ENCODE peak calls at places on chromosomes 13 and 19, in five cellular contexts. One of them, this sample, is unnamed.

GRCh38 chr13:33446821-33447481 is 161.4 kb upstream of the STARD13 start:
- DNase-seq in GM03348: no peak
- DNase-seq in Daoy: no peak
- DNase-seq in Karpas-422: no peak
- DNase-seq in neuronal stem cell: no peak
- DNase-seq in this sample: no peak

GRCh38 chr19:35633727-35634440 is 5.0 kb downstream of the RBM42 start:
- DNase-seq in GM03348: no peak
- DNase-seq in Karpas-422: no peak
- DNase-seq in Daoy: no peak
- DNase-seq in neuronal stem cell: no peak
- DNase-seq in this sample: no peak

GRCh38 chr13:47148543-47148942 is 251.7 kb upstream of the HTR2A start:
- DNase-seq in GM03348: no peak
- DNase-seq in neuronal stem cell: no peak
- DNase-seq in Daoy: no peak
- DNase-seq in Karpas-422: no peak
- DNase-seq in this sample: no peak

GRCh38 chr19:33266971-33267484 is 35.3 kb downstream of the CEBPA start:
- DNase-seq in Daoy: no peak
- DNase-seq in Karpas-422: no peak
- DNase-seq in neuronal stem cell: no peak
- DNase-seq in GM03348: no peak
- DNase-seq in this sample: no peak

GRCh38 chr13:110263906-110264305 is 43.1 kb downstream of the COL4A1 start:
- DNase-seq in GM03348: no peak
- DNase-seq in Karpas-422: no peak
- DNase-seq in neuronal stem cell: no peak
- DNase-seq in Daoy: no peak
- DNase-seq in this sample: no peak

GRCh38 chr19:58555920-58556632 is 1.2 kb upstream of the CHMP2A start:
- DNase-seq in neuronal stem cell: no peak
- DNase-seq in Karpas-422: no peak
- DNase-seq in Daoy: no peak
- DNase-seq in GM03348: no peak
- DNase-seq in this sample: no peak

GRCh38 chr13:109764474-109765292 is 21.7 kb downstream of the IRS2 start:
- DNase-seq in neuronal stem cell: no peak
- DNase-seq in Karpas-422: no peak
- DNase-seq in GM03348: no peak
- DNase-seq in Daoy: peak
- DNase-seq in this sample: no peak

GRCh38 chr19:1651061-1651547 is 1.3 kb downstream of the TCF3 start:
- DNase-seq in neuronal stem cell: peak
- DNase-seq in Daoy: no peak
- DNase-seq in GM03348: peak
- DNase-seq in Karpas-422: peak
- DNase-seq in this sample: no peak

GRCh38 chr13:28355046-28355821 is 139.7 kb downstream of the FLT1 start:
- DNase-seq in neuronal stem cell: no peak
- DNase-seq in Karpas-422: no peak
- DNase-seq in GM03348: no peak
- DNase-seq in Daoy: no peak
- DNase-seq in this sample: no peak

GRCh38 chr19:37251308-37252229 is 33.6 kb downstream of the ZNF383 start:
- DNase-seq in GM03348: peak
- DNase-seq in neuronal stem cell: peak
- DNase-seq in Karpas-422: no peak
- DNase-seq in Daoy: peak
- DNase-seq in this sample: peak

GRCh38 chr13:87459419-87459818 is 211.8 kb upstream of the SLITRK5 start:
- DNase-seq in Daoy: no peak
- DNase-seq in GM03348: no peak
- DNase-seq in Karpas-422: no peak
- DNase-seq in neuronal stem cell: no peak
- DNase-seq in this sample: no peak

This sample was measured in non-pigmented ciliary epithelial cell.